ENCODE peak calls at places on chromosomes 5 and 9, in ten cellular contexts. X is breast epithelium; K is heart left ventricle; P is CD8-positive, alpha-beta memory T cell; C is transverse colon; E is lower lobe of right lung; M is neural progenitor cell; R is thoracic aorta; S is OCI-LY7; I is IMR-90. F is an unnamed sample.

GRCh38 chr9:16031486-16031885 is 478.6 kb downstream of the CCDC171 start:
- DNase-seq in X (no peak), K (no peak), P (no peak), C (no peak), E (no peak), M (no peak), R (no peak), S (no peak), I (no peak), F (no peak)

GRCh38 chr5:150519978-150520377 is 12.0 kb downstream of the NDST1 start:
- DNase-seq in X (no peak), K (no peak), P (no peak), C (no peak), E (no peak), M (no peak), R (no peak), S (no peak), I (no peak), F (no peak)

GRCh38 chr5:124670672-124671592 is 75.5 kb downstream of the ZNF608 start:
- DNase-seq in X (no peak), K (no peak), P (no peak), C (no peak), E (no peak), M (no peak), R (no peak), S (no peak), I (no peak), F (no peak)

GRCh38 chr9:134283111-134283515 is 43.1 kb upstream of the RXRA start:
- DNase-seq in X (peak), K (peak), P (no peak), C (peak), E (no peak), M (no peak), R (peak), S (no peak), I (peak), F (peak)

GRCh38 chr9:81477669-81478068 is 211.7 kb downstream of the TLE1 start:
- DNase-seq in X (no peak), K (no peak), P (no peak), C (no peak), E (no peak), M (no peak), R (no peak), S (no peak), I (no peak), F (no peak)

GRCh38 chr5:101943784-101944183 is 352.3 kb downstream of the SLCO4C1 start:
- DNase-seq in X (no peak), K (no peak), P (no peak), C (no peak), E (no peak), M (no peak), R (no peak), S (peak), I (no peak), F (no peak)

GRCh38 chr5:180172447-180173197 is 36.4 kb downstream of the RASGEF1C start:
- DNase-seq in X (no peak), K (peak), P (no peak), C (no peak), E (no peak), M (no peak), R (no peak), S (no peak), I (no peak), F (peak)

GRCh38 chr9:77514886-77515711 is 133.0 kb downstream of the GNA14 start:
- DNase-seq in X (no peak), K (peak), P (no peak), C (no peak), E (no peak), M (no peak), R (no peak), S (no peak), I (no peak), F (no peak)

GRCh38 chr5:112492291-112492690 is 73.2 kb upstream of the EPB41L4A start:
- DNase-seq in X (peak), K (peak), P (no peak), C (peak), E (peak), M (peak), R (no peak), S (peak), I (peak), F (peak)

GRCh38 chr9:136741885-136742568 is 713 bp downstream of the LCN10 start:
- DNase-seq in X (no peak), K (no peak), P (no peak), C (peak), E (no peak), M (peak), R (no peak), S (no peak), I (no peak), F (no peak)

GRCh38 chr9:136745389-136746218 is 2.7 kb downstream of the LCN6 start:
- DNase-seq in X (no peak), K (no peak), P (no peak), C (no peak), E (no peak), M (peak), R (no peak), S (no peak), I (no peak), F (no peak)

GRCh38 chr9:136744747-136745146 is 2.0 kb upstream of the LCN10 start:
- DNase-seq in X (no peak), K (no peak), P (no peak), C (no peak), E (no peak), M (no peak), R (no peak), S (no peak), I (no peak), F (no peak)

GRCh38 chr9:136742640-136743391 is at the start of gene LCN10:
- DNase-seq in X (no peak), K (no peak), P (no peak), C (no peak), E (no peak), M (peak), R (no peak), S (no peak), I (no peak), F (no peak)

GRCh38 chr9:136743639-136744211 is 985 bp upstream of the LCN10 start:
- DNase-seq in X (no peak), K (no peak), P (no peak), C (no peak), E (no peak), M (peak), R (no peak), S (no peak), I (no peak), F (no peak)
- H3K27ac ChIP-seq in X (no peak), K (no peak), P (no peak), C (no peak), E (no peak), M (no peak), R (no peak), S (no peak), I (no peak), F (no peak)

GRCh38 chr9:68932458-68932857 is 81.5 kb downstream of the PRKACG start:
- DNase-seq in X (no peak), K (no peak), P (no peak), C (no peak), E (no peak), M (no peak), R (no peak), S (no peak), I (no peak), F (no peak)
- H3K27ac ChIP-seq in X (no peak), K (no peak), P (no peak), C (no peak), E (no peak), M (no peak), R (no peak), S (no peak), I (no peak), F (no peak)

GRCh38 chr9:125103021-125103420 is 40.3 kb downstream of the SCAI start:
- DNase-seq in X (no peak), K (no peak), P (no peak), C (no peak), E (no peak), M (no peak), R (no peak), S (no peak), I (no peak), F (no peak)
- H3K27ac ChIP-seq in X (no peak), K (no peak), P (no peak), C (no peak), E (no peak), M (no peak), R (no peak), S (no peak), I (no peak), F (no peak)

GRCh38 chr9:27518006-27518405 is 6.1 kb upstream of the IFNK start:
- DNase-seq in X (no peak), K (no peak), P (no peak), C (no peak), E (no peak), M (no peak), R (no peak), S (no peak), I (no peak), F (no peak)

GRCh38 chr9:27523141-27523540 is 949 bp upstream of the IFNK start:
- DNase-seq in X (no peak), K (no peak), P (no peak), C (no peak), E (no peak), M (no peak), R (no peak), S (no peak), I (no peak), F (no peak)

GRCh38 chr9:27518809-27519208 is 5.3 kb upstream of the IFNK start:
- DNase-seq in X (no peak), K (no peak), P (no peak), C (no peak), E (no peak), M (no peak), R (no peak), S (no peak), I (no peak), F (no peak)

GRCh38 chr9:27520986-27521385 is 3.1 kb upstream of the IFNK start:
- DNase-seq in X (no peak), K (no peak), P (no peak), C (no peak), E (no peak), M (no peak), R (no peak), S (no peak), I (no peak), F (no peak)

DNA sequence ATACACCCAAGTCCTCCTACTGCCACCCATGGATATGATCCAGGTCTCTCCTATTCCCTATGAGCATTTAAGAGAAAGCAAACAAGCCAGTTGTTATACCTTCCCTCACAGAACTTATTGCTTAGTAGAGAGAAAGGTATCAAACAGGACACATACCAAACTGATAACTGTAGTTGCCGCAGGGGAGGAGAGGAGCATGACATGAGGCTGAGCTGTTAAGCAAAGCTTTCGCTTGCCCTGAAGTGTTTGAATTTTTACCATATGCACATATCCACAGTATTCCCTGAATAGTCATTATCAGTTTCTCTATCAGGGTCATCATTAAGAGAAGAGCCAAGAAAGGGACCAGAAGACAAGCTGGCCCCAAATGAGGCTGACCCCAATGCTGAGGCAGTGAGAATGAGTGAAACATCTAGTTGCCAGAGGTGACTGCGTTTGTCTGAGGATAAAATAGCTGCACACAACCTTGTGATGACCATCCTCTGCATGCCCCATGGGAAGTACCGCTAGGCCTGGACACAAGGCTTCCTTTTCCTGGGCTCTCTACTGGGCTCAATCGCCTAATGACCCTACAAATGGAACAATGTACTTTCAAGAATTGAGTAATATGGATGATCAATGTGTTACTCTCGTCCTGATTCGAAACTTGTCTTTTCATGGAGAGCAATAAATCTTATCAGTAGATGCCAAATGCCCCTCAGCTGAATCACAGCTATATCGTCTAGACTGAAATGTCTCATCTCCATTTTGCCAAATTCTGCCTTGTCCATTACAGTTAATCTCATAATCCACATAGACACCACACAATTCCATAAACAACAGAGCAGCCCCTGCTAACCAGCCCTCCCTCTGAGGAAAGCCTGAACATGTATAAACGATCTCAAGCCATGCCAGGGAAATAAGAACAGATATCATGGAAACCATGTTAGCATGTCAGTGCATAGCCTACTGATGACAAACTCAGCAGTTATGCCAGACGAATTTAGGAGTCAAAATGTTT is 4.3 kb upstream of the IFNK start:
- DNase-seq in X (no peak), K (no peak), P (no peak), C (no peak), E (no peak), M (no peak), R (no peak), S (no peak), I (no peak), F (no peak)
- H3K27ac ChIP-seq in X (no peak), K (no peak), P (no peak), C (no peak), E (no peak), M (no peak), R (no peak), S (no peak), I (no peak), F (no peak)

GRCh38 chr5:140293091-140293996 is 9.6 kb downstream of the PFDN1 start:
- DNase-seq in X (no peak), K (no peak), P (no peak), C (no peak), E (no peak), M (no peak), R (no peak), S (no peak), I (peak), F (no peak)
- H3K27ac ChIP-seq in X (peak), K (peak), P (no peak), C (peak), E (peak), M (no peak), R (peak), S (peak), I (no peak), F (peak)

GRCh38 chr9:68817079-68817875 is 112.2 kb downstream of the PIP5K1B start:
- DNase-seq in X (no peak), K (no peak), P (no peak), C (no peak), E (no peak), M (no peak), R (no peak), S (no peak), I (no peak), F (no peak)
- H3K27ac ChIP-seq in X (no peak), K (no peak), P (no peak), C (no peak), E (no peak), M (no peak), R (peak), S (no peak), I (no peak), F (no peak)